ENCODE peak calls at places on chromosomes 2 and 18, in ten cellular contexts. F is islet precursor cell, S is fibroblast of pulmonary artery, X is sigmoid colon, I is DMS79, B is T-helper 1 cell, U is foreskin fibroblast, D is choroid plexus epithelial cell, R is NCI-H1417, W is left lung. J is an unnamed sample.

GRCh38 chr2:201158111-201158929 is 24.6 kb upstream of the CASP10 start:
- DNase-seq in F (peak), S (peak), X (peak), I (peak), B (peak), U (peak), D (peak), R (peak), W (peak), J (peak)

GRCh38 chr2:60652822-60653315 is 99.4 kb upstream of the BCL11A start:
- DNase-seq in F (no peak), S (no peak), X (no peak), I (peak), B (no peak), U (no peak), D (no peak), R (no peak), W (no peak), J (no peak)

GRCh38 chr2:11177871-11178598 is 22.8 kb downstream of the SLC66A3 start:
- DNase-seq in F (no peak), S (no peak), X (no peak), I (peak), B (no peak), U (peak), D (peak), R (peak), W (no peak), J (no peak)

GRCh38 chr2:237291138-237291792 is 122.7 kb downstream of the COL6A3 start:
- DNase-seq in F (peak), S (peak), X (peak), I (peak), B (no peak), U (peak), D (peak), R (peak), W (peak), J (no peak)

GRCh38 chr18:42801706-42802105 is 313.8 kb downstream of the RIT2 start:
- DNase-seq in F (no peak), S (peak), X (no peak), I (no peak), B (no peak), U (no peak), D (peak), R (no peak), W (no peak), J (no peak)

GRCh38 chr2:128180031-128180430 is 89.0 kb downstream of the UGGT1 start:
- DNase-seq in F (no peak), S (no peak), X (no peak), I (no peak), B (no peak), U (no peak), D (peak), R (no peak), W (no peak), J (no peak)

GRCh38 chr2:227824711-227825110 is 11.1 kb downstream of the CCL20 start:
- DNase-seq in F (no peak), S (no peak), X (no peak), I (no peak), B (no peak), U (peak), D (peak), R (no peak), W (no peak), J (no peak)

GRCh38 chr2:168565112-168565511 is 109.0 kb downstream of the CERS6 start:
- DNase-seq in F (no peak), S (peak), X (no peak), I (no peak), B (no peak), U (peak), D (peak), R (no peak), W (no peak), J (no peak)

GRCh38 chr18:12015697-12016062 is 34.4 kb downstream of the IMPA2 start:
- DNase-seq in F (no peak), S (no peak), X (peak), I (peak), B (no peak), U (peak), D (no peak), R (no peak), W (no peak), J (no peak)

GRCh38 chr2:83991992-83992391 is 467.1 kb downstream of the SUCLG1 start:
- DNase-seq in F (peak), S (no peak), X (no peak), I (no peak), B (no peak), U (peak), D (no peak), R (no peak), W (no peak), J (no peak)

GRCh38 chr2:237128026-237128703 is 42.5 kb downstream of the COPS8 start:
- DNase-seq in F (peak), S (peak), X (peak), I (no peak), B (no peak), U (peak), D (peak), R (peak), W (peak), J (no peak)

GRCh38 chr2:95025406-95026319 is at the start of gene MAL:
- DNase-seq in F (no peak), S (no peak), X (no peak), I (peak), B (peak), U (peak), D (no peak), R (peak), W (no peak), J (no peak)

J was measured in B cell.